ENCODE peak calls at places on chromosome 16, in seven cellular contexts. T, R, N, H, J, K and E are unnamed samples.

GRCh38 chr16:65783709-65784474 is 582.6 kb upstream of the CDH5 start:
- DNase-seq in T (peak), R (peak), N (peak), H (no peak), J (no peak), K (no peak), E (no peak)

GRCh38 chr16:15822957-15823356 is 33.9 kb downstream of the MYH11 start:
- DNase-seq in T (no peak), R (no peak), N (no peak), H (no peak), J (no peak), K (no peak), E (no peak)

GRCh38 chr16:85383836-85384825 is 229.0 kb upstream of the GSE1 start:
- DNase-seq in T (no peak), R (no peak), N (no peak), H (no peak), J (peak), K (peak), E (no peak)

GRCh38 chr16:745739-746138 is 4.9 kb upstream of the CIAO3 start:
- DNase-seq in T (no peak), R (no peak), N (no peak), H (no peak), J (peak), K (no peak), E (no peak)

GRCh38 chr16:86039606-86040005 is 140.6 kb downstream of the IRF8 start:
- DNase-seq in T (no peak), R (no peak), N (no peak), H (no peak), J (no peak), K (peak), E (no peak)

GRCh38 chr16:9549487-9549886 is 458.0 kb downstream of the HAPSTR1 start:
- DNase-seq in T (no peak), R (no peak), N (no peak), H (no peak), J (no peak), K (no peak), E (no peak)

GRCh38 chr16:48498761-48499600 is 111.0 kb downstream of the N4BP1 start:
- DNase-seq in T (peak), R (peak), N (peak), H (peak), J (no peak), K (no peak), E (peak)

GRCh38 chr16:55088098-55088497 is 157.4 kb downstream of the IRX5 start:
- DNase-seq in T (no peak), R (no peak), N (no peak), H (no peak), J (no peak), K (no peak), E (no peak)

GRCh38 chr16:54153240-54153934 is 133.2 kb downstream of the IRX3 start:
- DNase-seq in T (no peak), R (no peak), N (no peak), H (no peak), J (no peak), K (no peak), E (no peak)

GRCh38 chr16:361872-362701 is 8.3 kb downstream of the MRPL28 start:
- DNase-seq in T (peak), R (peak), N (peak), H (peak), J (peak), K (peak), E (peak)

GRCh38 chr16:68790944-68791343 is 52.4 kb upstream of the TANGO6 start:
- DNase-seq in T (no peak), R (no peak), N (no peak), H (no peak), J (no peak), K (no peak), E (no peak)

GRCh38 chr16:8831450-8832382 is 34.1 kb downstream of the PMM2 start:
- DNase-seq in T (no peak), R (no peak), N (no peak), H (no peak), J (no peak), K (no peak), E (no peak)

GRCh38 chr16:64089697-64090096 is 1032.2 kb downstream of the CDH11 start:
- DNase-seq in T (peak), R (peak), N (peak), H (peak), J (peak), K (no peak), E (no peak)

GRCh38 chr16:8696880-8697279 is 22.5 kb downstream of the ABAT start:
- DNase-seq in T (no peak), R (no peak), N (no peak), H (no peak), J (no peak), K (no peak), E (no peak)

GRCh38 chr16:87203060-87203656 is 114.0 kb downstream of the C16orf95 start:
- DNase-seq in T (peak), R (peak), N (peak), H (peak), J (peak), K (no peak), E (peak)

GRCh38 chr16:87824016-87824990 is 45.0 kb downstream of the SLC7A5 start:
- DNase-seq in T (no peak), R (no peak), N (no peak), H (no peak), J (peak), K (no peak), E (no peak)

DNA sequence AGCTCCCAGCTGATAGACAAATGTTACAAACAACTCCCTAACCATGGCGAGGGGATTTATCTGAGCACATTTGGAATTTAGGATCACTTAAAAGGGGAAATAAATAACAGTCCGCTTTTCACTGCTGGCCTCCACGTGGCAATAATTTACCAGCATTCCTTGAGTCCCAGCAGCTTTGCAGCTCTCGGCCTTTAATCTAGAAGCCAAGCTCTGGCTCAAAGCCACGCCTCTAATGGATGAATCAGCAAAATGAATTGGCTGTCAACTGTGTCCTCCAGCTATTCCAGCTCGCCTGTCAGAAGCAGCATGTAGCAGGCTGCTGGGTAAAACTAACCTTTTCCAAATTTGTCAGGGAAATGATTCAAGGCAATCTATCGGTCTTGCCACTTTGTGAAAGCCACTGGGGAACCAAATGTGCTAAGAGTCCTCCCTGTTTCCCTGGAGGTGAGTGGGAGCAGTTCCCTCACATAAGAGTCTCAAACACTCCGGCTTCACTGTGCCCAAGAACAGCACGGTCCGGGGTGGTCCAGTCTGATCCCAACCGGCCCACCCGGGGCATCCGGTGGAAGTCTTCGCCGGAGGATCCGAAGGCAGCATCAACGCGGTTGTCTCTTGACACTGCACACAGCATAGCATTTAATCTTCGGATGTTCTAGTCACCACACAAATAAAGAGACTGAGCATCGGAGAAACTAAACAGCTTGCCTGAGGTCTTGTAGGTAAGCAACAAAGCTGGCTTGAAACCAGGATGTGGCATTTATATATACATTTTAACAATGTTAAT is 143.3 kb downstream of the PARN start:
- DNase-seq in T (peak), R (peak), N (peak), H (peak), J (peak), K (peak), E (peak)
- H3K4me3 ChIP-seq in T (peak), R (no peak), N (peak), H (peak), J (peak), K (peak), E (peak)

GRCh38 chr16:74607967-74608356 is 1.0 kb upstream of the GLG1 start:
- DNase-seq in T (no peak), R (no peak), N (peak), H (no peak), J (no peak), K (no peak), E (no peak)
- H3K4me3 ChIP-seq in T (no peak), R (no peak), N (no peak), H (no peak), J (no peak), K (no peak), E (no peak)

GRCh38 chr16:11964761-11965539 is at the start of gene TNFRSF17:
- DNase-seq in T (no peak), R (no peak), N (no peak), H (no peak), J (no peak), K (peak), E (no peak)
- H3K4me3 ChIP-seq in T (no peak), R (no peak), N (no peak), H (no peak), J (no peak), K (no peak), E (no peak)

GRCh38 chr16:3587547-3588110 is 10.4 kb upstream of the NLRC3 start:
- DNase-seq in T (no peak), R (no peak), N (no peak), H (no peak), J (no peak), K (no peak), E (no peak)

GRCh38 chr16:3589991-3590701 is 12.9 kb upstream of the NLRC3 start:
- DNase-seq in T (no peak), R (no peak), N (no peak), H (no peak), J (no peak), K (peak), E (no peak)

GRCh38 chr16:3590736-3591435 is 13.7 kb upstream of the NLRC3 start:
- DNase-seq in T (no peak), R (no peak), N (no peak), H (no peak), J (no peak), K (peak), E (no peak)

GRCh38 chr16:3589441-3589921 is 12.3 kb upstream of the NLRC3 start:
- DNase-seq in T (no peak), R (peak), N (no peak), H (peak), J (no peak), K (peak), E (no peak)

DNA sequence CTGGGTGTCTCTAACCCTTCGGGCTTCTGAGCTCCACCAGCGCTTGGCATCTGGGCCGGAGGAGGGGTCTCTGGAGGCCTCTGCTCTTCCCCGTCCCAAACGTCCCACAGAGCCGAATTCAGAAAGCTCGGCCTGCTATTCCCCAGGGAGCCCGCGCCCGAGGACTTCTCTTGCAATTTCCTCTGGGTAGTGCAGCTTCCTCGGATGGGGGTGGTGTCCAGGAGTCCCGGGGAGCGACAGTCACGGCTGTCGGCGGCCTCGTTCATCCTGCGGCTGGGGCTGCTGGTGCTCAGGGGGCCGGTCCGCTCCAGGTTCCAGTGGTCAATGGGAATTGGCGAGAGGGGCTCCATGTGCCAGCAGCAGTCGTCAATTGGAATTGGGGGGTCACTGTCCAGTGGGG is 11.8 kb upstream of the NLRC3 start:
- DNase-seq in T (no peak), R (no peak), N (no peak), H (no peak), J (no peak), K (no peak), E (no peak)
- H3K4me3 ChIP-seq in T (no peak), R (no peak), N (no peak), H (no peak), J (no peak), K (no peak), E (no peak)

GRCh38 chr16:23110257-23110899 is 38.9 kb downstream of the USP31 start:
- DNase-seq in T (no peak), R (no peak), N (no peak), H (peak), J (no peak), K (no peak), E (no peak)

GRCh38 chr16:23119570-23119969 is 29.7 kb downstream of the USP31 start:
- DNase-seq in T (peak), R (peak), N (peak), H (peak), J (no peak), K (no peak), E (peak)

GRCh38 chr16:23113185-23113584 is 36.1 kb downstream of the USP31 start:
- DNase-seq in T (no peak), R (no peak), N (no peak), H (no peak), J (no peak), K (no peak), E (no peak)

GRCh38 chr16:23114131-23114904 is 34.9 kb downstream of the USP31 start:
- DNase-seq in T (no peak), R (no peak), N (no peak), H (no peak), J (no peak), K (no peak), E (no peak)
- H3K4me3 ChIP-seq in T (no peak), R (no peak), N (no peak), H (no peak), J (no peak), K (no peak), E (no peak)

GRCh38 chr16:78212674-78213073 is 113.2 kb downstream of the WWOX start:
- DNase-seq in T (no peak), R (no peak), N (no peak), H (no peak), J (no peak), K (no peak), E (no peak)
- H3K4me3 ChIP-seq in T (no peak), R (no peak), N (no peak), H (no peak), J (no peak), K (no peak), E (no peak)

GRCh38 chr16:18797746-18798145 is 3.6 kb downstream of the ARL6IP1 start:
- DNase-seq in T (no peak), R (no peak), N (no peak), H (no peak), J (no peak), K (no peak), E (no peak)

GRCh38 chr16:18801197-18801972 is at the start of gene ARL6IP1:
- DNase-seq in T (peak), R (peak), N (peak), H (peak), J (peak), K (peak), E (peak)

GRCh38 chr16:18800674-18801196 is 614 bp downstream of the ARL6IP1 start:
- DNase-seq in T (peak), R (peak), N (peak), H (peak), J (no peak), K (no peak), E (no peak)

GRCh38 chr16:18796377-18796776 is 5.0 kb downstream of the ARL6IP1 start:
- DNase-seq in T (no peak), R (no peak), N (no peak), H (no peak), J (no peak), K (no peak), E (no peak)

DNA sequence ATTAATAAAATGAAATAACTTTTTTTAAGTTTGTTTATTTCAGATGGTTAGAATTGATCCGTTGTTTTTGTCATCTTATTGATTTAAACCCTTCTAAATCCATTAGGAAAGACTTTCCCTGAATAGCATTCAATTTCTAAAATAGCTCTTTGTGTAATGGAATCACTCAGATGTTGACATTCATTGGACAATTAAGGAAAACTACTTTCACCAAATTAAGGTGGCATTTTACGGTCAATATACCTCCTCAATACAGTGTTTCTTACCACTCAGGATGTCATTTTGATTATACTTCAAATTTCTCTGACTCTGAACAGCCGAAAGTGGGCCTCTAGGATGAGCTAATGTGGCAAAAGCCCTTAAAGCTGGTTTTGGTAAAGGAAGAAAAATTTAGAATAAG is 1.8 kb downstream of the ARL6IP1 start:
- DNase-seq in T (no peak), R (no peak), N (no peak), H (no peak), J (no peak), K (no peak), E (no peak)
- H3K4me3 ChIP-seq in T (peak), R (peak), N (peak), H (peak), J (peak), K (no peak), E (peak)

GRCh38 chr16:11321662-11322061 is 23.6 kb upstream of the RMI2 start:
- DNase-seq in T (no peak), R (no peak), N (no peak), H (no peak), J (no peak), K (no peak), E (no peak)

GRCh38 chr16:11326084-11326736 is 19.0 kb upstream of the RMI2 start:
- DNase-seq in T (no peak), R (no peak), N (peak), H (no peak), J (no peak), K (peak), E (no peak)

GRCh38 chr16:11325404-11326083 is 19.7 kb upstream of the RMI2 start:
- DNase-seq in T (no peak), R (no peak), N (no peak), H (no peak), J (no peak), K (no peak), E (no peak)

GRCh38 chr16:11322823-11323222 is 22.4 kb upstream of the RMI2 start:
- DNase-seq in T (no peak), R (no peak), N (no peak), H (no peak), J (no peak), K (no peak), E (no peak)

DNA sequence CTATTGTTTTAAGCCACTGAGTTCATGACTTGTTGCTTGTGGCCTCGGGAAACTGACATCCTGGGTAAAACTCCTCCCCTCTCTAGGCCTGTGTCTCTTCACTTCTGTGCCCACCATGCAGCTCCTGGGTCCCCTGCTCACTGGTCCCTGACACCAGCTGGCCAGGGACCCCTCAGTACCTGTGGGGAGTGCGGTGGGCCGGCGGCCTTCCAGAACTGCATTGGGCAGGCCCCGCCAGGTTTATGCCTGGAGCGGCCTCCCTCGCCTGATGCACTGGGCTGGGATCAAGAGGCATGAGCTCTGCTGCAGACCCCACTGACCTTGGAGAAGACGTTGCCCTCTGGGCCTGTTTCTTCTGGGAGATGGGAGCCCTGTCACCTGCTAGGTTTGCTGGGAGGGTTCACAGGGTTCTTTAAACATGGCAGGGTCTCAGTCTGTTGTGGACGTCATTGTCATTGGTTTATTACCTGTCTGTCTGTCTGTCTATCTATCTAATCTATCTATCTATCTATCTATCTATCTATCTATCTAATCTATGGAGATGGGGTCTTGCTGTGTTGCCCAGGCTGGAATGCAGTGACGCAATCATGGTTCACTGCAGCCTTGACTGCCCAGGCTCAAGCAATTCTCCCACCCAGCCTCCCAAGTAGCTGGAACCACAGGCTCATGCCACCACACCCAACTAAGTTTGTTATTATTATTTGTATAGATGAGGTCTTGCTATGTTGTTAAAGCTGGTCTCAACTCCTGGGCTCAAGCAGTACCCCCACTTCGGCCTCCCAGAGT is 21.5 kb upstream of the RMI2 start:
- DNase-seq in T (no peak), R (no peak), N (no peak), H (no peak), J (no peak), K (no peak), E (no peak)
- H3K4me3 ChIP-seq in T (no peak), R (no peak), N (no peak), H (no peak), J (no peak), K (no peak), E (no peak)

DNA sequence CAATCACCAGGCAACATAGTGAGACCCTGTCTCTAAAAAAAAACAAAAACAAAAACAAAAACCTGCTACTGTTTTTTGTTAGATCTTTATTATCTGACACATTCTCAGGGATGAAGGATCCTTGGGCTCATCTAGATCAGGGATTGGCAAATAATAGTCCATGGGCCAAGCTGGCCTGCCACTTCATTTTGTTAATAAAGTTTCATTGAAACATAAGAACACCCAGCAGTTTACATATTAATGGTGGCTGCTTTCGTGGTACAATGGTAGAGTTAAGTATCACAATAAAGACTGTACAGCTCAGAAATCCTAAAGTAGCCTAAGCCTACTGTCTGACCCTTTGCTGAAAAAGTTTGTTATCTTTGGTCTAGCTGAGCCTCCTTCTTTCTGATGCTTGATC is 32.9 kb upstream of the CLEC18A start:
- DNase-seq in T (no peak), R (peak), N (no peak), H (no peak), J (no peak), K (no peak), E (no peak)
- H3K4me3 ChIP-seq in T (peak), R (no peak), N (peak), H (peak), J (no peak), K (peak), E (peak)